ENCODE peak calls at places on chromosome 6, in ten cellular contexts. One of them, this sample, is unnamed.

GRCh38 chr6:89154131-89154530 is 8.3 kb downstream of the PM20D2 start:
- DNase-seq in esophagus muscularis mucosa: no peak
- DNase-seq in SK-N-SH: no peak
- DNase-seq in tibial nerve: no peak
- DNase-seq in A549: no peak
- DNase-seq in ovary: no peak
- DNase-seq in HepG2: no peak
- DNase-seq in stomach: no peak
- DNase-seq in suprapubic skin: no peak
- DNase-seq in sigmoid colon: no peak
- DNase-seq in this sample: no peak

GRCh38 chr6:125066964-125067363 is 86.6 kb upstream of the TPD52L1 start:
- DNase-seq in esophagus muscularis mucosa: no peak
- DNase-seq in SK-N-SH: no peak
- DNase-seq in tibial nerve: no peak
- DNase-seq in A549: no peak
- DNase-seq in ovary: no peak
- DNase-seq in HepG2: no peak
- DNase-seq in stomach: no peak
- DNase-seq in suprapubic skin: no peak
- DNase-seq in sigmoid colon: no peak
- DNase-seq in this sample: no peak

GRCh38 chr6:134533991-134534390 is 216.1 kb upstream of the SGK1 start:
- DNase-seq in esophagus muscularis mucosa: no peak
- DNase-seq in SK-N-SH: no peak
- DNase-seq in tibial nerve: no peak
- DNase-seq in A549: no peak
- DNase-seq in ovary: no peak
- DNase-seq in HepG2: no peak
- DNase-seq in stomach: no peak
- DNase-seq in suprapubic skin: no peak
- DNase-seq in sigmoid colon: no peak
- DNase-seq in this sample: no peak

GRCh38 chr6:78605909-78606446 is 261.4 kb upstream of the IRAK1BP1 start:
- DNase-seq in esophagus muscularis mucosa: no peak
- DNase-seq in SK-N-SH: no peak
- DNase-seq in tibial nerve: no peak
- DNase-seq in A549: no peak
- DNase-seq in ovary: no peak
- DNase-seq in HepG2: no peak
- DNase-seq in stomach: no peak
- DNase-seq in suprapubic skin: no peak
- DNase-seq in sigmoid colon: no peak
- DNase-seq in this sample: no peak

GRCh38 chr6:14072084-14072483 is 45.5 kb upstream of the CD83 start:
- DNase-seq in esophagus muscularis mucosa: peak; percentile 19
- DNase-seq in SK-N-SH: no peak
- DNase-seq in tibial nerve: no peak
- DNase-seq in A549: no peak
- DNase-seq in ovary: no peak
- DNase-seq in HepG2: no peak
- DNase-seq in stomach: no peak
- DNase-seq in suprapubic skin: no peak
- DNase-seq in sigmoid colon: no peak
- DNase-seq in this sample: no peak

GRCh38 chr6:105432797-105433196 is 29.9 kb upstream of the PREP start:
- DNase-seq in esophagus muscularis mucosa: no peak
- DNase-seq in SK-N-SH: no peak
- DNase-seq in tibial nerve: no peak
- DNase-seq in A549: peak; percentile 54
- DNase-seq in ovary: no peak
- DNase-seq in HepG2: peak; percentile 10
- DNase-seq in stomach: no peak
- DNase-seq in suprapubic skin: no peak
- DNase-seq in sigmoid colon: no peak
- DNase-seq in this sample: no peak

GRCh38 chr6:24818346-24818745 is 19.6 kb upstream of the ARMH2 start:
- DNase-seq in esophagus muscularis mucosa: no peak
- DNase-seq in SK-N-SH: no peak
- DNase-seq in tibial nerve: no peak
- DNase-seq in A549: no peak
- DNase-seq in ovary: no peak
- DNase-seq in HepG2: no peak
- DNase-seq in stomach: no peak
- DNase-seq in suprapubic skin: no peak
- DNase-seq in sigmoid colon: no peak
- DNase-seq in this sample: no peak

GRCh38 chr6:33212857-33213165 is 4.5 kb downstream of the RING1 start:
- DNase-seq in esophagus muscularis mucosa: no peak
- DNase-seq in SK-N-SH: no peak
- DNase-seq in tibial nerve: no peak
- DNase-seq in A549: no peak
- DNase-seq in ovary: no peak
- DNase-seq in HepG2: no peak
- DNase-seq in stomach: no peak
- DNase-seq in suprapubic skin: no peak
- DNase-seq in sigmoid colon: no peak
- DNase-seq in this sample: no peak

GRCh38 chr6:128242765-128243403 is 277.5 kb downstream of the PTPRK start:
- DNase-seq in esophagus muscularis mucosa: no peak
- DNase-seq in SK-N-SH: no peak
- DNase-seq in tibial nerve: no peak
- DNase-seq in A549: no peak
- DNase-seq in ovary: no peak
- DNase-seq in HepG2: peak; percentile 31
- DNase-seq in stomach: no peak
- DNase-seq in suprapubic skin: no peak
- DNase-seq in sigmoid colon: no peak
- DNase-seq in this sample: no peak

DNA sequence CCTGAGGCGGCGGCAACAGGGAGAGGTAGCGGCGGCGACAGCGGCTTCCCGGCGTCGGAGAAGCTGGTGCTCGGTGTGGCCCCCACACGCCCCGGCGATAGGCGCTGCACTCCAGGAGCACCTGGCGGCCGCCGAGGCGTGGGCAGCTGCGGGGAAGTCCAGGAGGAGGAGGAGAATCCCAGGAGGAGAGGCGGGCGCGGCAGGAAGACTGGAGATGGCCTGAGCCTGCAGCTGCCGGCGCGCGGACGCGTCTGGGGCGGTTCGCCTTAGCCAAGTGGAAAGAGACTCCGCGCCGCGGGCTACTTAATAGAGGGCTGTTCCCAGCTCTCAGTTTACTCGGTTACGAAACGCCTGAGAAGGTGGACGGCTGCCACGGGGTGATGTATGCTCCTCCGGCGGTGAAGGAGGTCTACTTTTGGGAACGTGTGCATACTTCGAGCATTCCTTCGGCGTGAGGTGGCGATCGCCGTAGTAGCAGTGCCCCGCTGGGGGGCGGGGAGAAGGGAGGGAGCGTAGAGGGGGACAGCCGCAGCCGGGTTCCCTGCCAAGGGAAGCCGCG is at the start of gene COL12A1:
- DNase-seq in esophagus muscularis mucosa: peak; percentile 98
- DNase-seq in SK-N-SH: peak; percentile 32
- DNase-seq in tibial nerve: peak; percentile 96
- DNase-seq in A549: peak; percentile 72
- DNase-seq in ovary: peak; percentile 96
- DNase-seq in HepG2: no peak
- DNase-seq in stomach: peak; percentile 80
- DNase-seq in suprapubic skin: peak; percentile 96
- DNase-seq in sigmoid colon: peak; percentile 99
- DNase-seq in this sample: peak; percentile 83
- TF ChIP-seq CTCF in esophagus muscularis mucosa: peak; percentile 16
- TF ChIP-seq CTCF in SK-N-SH: no peak
- TF ChIP-seq CTCF in tibial nerve: no peak
- TF ChIP-seq CTCF in A549: no peak
- TF ChIP-seq CTCF in ovary: no peak
- TF ChIP-seq CTCF in HepG2: no peak
- TF ChIP-seq CTCF in stomach: no peak
- TF ChIP-seq CTCF in suprapubic skin: no peak
- TF ChIP-seq CTCF in sigmoid colon: peak; percentile 10
- TF ChIP-seq CTCF in this sample: no peak

DNA sequence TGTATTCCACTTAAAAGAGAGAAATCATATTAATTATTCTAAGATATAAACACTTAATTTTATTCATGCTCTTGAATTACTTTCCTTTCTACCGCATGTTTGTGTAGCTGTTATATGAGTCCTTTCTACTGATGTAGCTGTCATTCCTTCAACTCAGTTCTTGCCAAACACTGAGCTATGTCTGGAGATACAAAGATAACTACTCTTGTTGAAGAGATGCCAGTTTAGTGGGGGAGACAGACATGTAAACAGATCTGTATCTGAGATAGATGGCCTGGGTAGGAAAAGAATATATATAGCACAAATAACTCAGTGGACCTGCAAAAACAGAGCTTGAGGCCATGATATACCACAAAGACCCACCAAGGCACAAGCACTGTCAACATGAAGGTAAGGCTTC is 157.3 kb downstream of the BTBD9 start:
- DNase-seq in esophagus muscularis mucosa: no peak
- DNase-seq in SK-N-SH: peak; percentile 18
- DNase-seq in tibial nerve: no peak
- DNase-seq in A549: no peak
- DNase-seq in ovary: no peak
- DNase-seq in HepG2: no peak
- DNase-seq in stomach: no peak
- DNase-seq in suprapubic skin: no peak
- DNase-seq in sigmoid colon: no peak
- DNase-seq in this sample: no peak
- TF ChIP-seq EP300 in esophagus muscularis mucosa: no peak
- TF ChIP-seq EP300 in SK-N-SH: peak; percentile 79
- TF ChIP-seq EP300 in tibial nerve: no peak
- TF ChIP-seq EP300 in A549: no peak
- TF ChIP-seq EP300 in ovary: no peak
- TF ChIP-seq EP300 in HepG2: no peak
- TF ChIP-seq EP300 in stomach: no peak
- TF ChIP-seq EP300 in suprapubic skin: no peak
- TF ChIP-seq EP300 in sigmoid colon: no peak
- TF ChIP-seq EP300 in this sample: no peak

GRCh38 chr6:167115054-167115453 is 7.8 kb upstream of the CCR6 start:
- DNase-seq in esophagus muscularis mucosa: no peak
- DNase-seq in SK-N-SH: peak; percentile 62
- DNase-seq in tibial nerve: no peak
- DNase-seq in A549: no peak
- DNase-seq in ovary: no peak
- DNase-seq in HepG2: no peak
- DNase-seq in stomach: no peak
- DNase-seq in suprapubic skin: no peak
- DNase-seq in sigmoid colon: no peak
- DNase-seq in this sample: no peak

GRCh38 chr6:167112421-167112820 is 10.5 kb upstream of the CCR6 start:
- DNase-seq in esophagus muscularis mucosa: no peak
- DNase-seq in SK-N-SH: no peak
- DNase-seq in tibial nerve: no peak
- DNase-seq in A549: no peak
- DNase-seq in ovary: no peak
- DNase-seq in HepG2: no peak
- DNase-seq in stomach: no peak
- DNase-seq in suprapubic skin: no peak
- DNase-seq in sigmoid colon: no peak
- DNase-seq in this sample: no peak

GRCh38 chr6:167111597-167111996 is 11.3 kb upstream of the CCR6 start:
- DNase-seq in esophagus muscularis mucosa: no peak
- DNase-seq in SK-N-SH: no peak
- DNase-seq in tibial nerve: no peak
- DNase-seq in A549: no peak
- DNase-seq in ovary: no peak
- DNase-seq in HepG2: no peak
- DNase-seq in stomach: no peak
- DNase-seq in suprapubic skin: no peak
- DNase-seq in sigmoid colon: no peak
- DNase-seq in this sample: no peak

GRCh38 chr6:167113935-167114910 is 8.7 kb upstream of the CCR6 start:
- DNase-seq in esophagus muscularis mucosa: no peak
- DNase-seq in SK-N-SH: peak; percentile 34
- DNase-seq in tibial nerve: no peak
- DNase-seq in A549: no peak
- DNase-seq in ovary: no peak
- DNase-seq in HepG2: no peak
- DNase-seq in stomach: no peak
- DNase-seq in suprapubic skin: no peak
- DNase-seq in sigmoid colon: no peak
- DNase-seq in this sample: peak; percentile 67

DNA sequence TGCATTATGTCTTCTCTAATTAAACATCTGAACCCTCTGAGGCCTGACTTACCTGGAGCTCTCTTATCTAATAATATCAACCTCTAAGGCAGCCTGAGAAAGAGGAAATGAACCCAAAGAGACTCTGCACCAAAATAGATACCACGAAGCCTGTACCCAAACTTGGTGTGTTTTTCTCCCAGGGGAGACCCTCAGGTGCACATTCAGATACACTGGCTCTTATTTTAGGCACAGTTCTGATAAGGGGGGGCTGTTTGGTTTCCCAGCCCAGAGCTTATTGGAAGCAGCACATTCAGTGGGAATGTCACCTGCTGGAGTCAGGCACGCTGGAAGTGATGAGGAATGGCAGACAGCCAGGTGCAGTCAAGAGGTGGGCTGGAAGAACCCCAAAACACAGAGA is 9.8 kb upstream of the CCR6 start:
- DNase-seq in esophagus muscularis mucosa: no peak
- DNase-seq in SK-N-SH: no peak
- DNase-seq in tibial nerve: no peak
- DNase-seq in A549: no peak
- DNase-seq in ovary: no peak
- DNase-seq in HepG2: no peak
- DNase-seq in stomach: no peak
- DNase-seq in suprapubic skin: no peak
- DNase-seq in sigmoid colon: no peak
- DNase-seq in this sample: no peak
- H3K9me3 ChIP-seq in esophagus muscularis mucosa: no peaks in the 10 kb centered on the region
- H3K9me3 ChIP-seq in SK-N-SH: no peaks in the 10 kb centered on the region
- H3K9me3 ChIP-seq in tibial nerve: no peaks in the 10 kb centered on the region
- H3K9me3 ChIP-seq in A549: no peaks in the 10 kb centered on the region
- H3K9me3 ChIP-seq in ovary: no peaks in the 10 kb centered on the region
- H3K9me3 ChIP-seq in HepG2: no peaks in the 10 kb centered on the region
- H3K9me3 ChIP-seq in stomach: no peaks in the 10 kb centered on the region
- H3K9me3 ChIP-seq in suprapubic skin: no peaks in the 10 kb centered on the region
- H3K9me3 ChIP-seq in sigmoid colon: no peaks in the 10 kb centered on the region
- H3K9me3 ChIP-seq in this sample: no peaks in the 10 kb centered on the region

DNA sequence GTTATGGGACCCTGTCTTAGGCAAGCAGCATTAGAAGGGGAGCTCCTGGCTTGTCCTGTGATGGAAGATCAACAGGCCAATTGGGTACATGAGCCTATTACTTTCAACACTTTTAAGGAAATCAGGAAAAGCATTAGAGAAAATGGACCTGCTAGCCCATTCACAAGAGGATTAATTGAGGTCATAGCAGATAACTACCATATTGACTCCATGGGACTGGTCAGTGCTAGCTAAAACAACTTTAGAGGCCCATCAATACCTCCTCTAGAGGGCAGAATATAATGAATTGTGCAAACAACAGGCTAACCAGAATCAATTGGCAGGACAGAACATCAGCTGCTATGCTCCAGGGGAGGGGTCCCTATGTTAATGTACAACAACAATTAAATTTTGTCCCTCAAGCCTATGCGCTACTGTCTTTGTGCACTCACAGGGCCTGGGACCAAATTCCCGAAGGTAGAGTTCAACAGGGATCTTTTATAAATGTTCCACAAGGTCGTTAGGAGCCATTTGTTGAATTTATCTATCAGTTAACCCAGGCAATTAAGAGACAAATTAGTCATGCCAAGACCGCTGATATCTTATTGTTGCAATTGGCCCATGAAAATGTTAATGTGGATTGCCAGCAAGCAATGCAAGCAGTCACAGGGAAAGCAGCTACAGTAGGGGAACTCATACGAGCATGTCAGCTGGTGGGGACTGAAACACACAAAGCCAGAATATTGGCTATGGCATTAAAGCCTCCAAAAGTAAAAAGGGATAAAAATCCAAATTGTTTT is 106.6 kb upstream of the BTN3A2 start:
- DNase-seq in esophagus muscularis mucosa: no peak
- DNase-seq in SK-N-SH: no peak
- DNase-seq in tibial nerve: no peak
- DNase-seq in A549: no peak
- DNase-seq in ovary: no peak
- DNase-seq in HepG2: peak; percentile 47
- DNase-seq in stomach: no peak
- DNase-seq in suprapubic skin: no peak
- DNase-seq in sigmoid colon: no peak
- DNase-seq in this sample: no peak
- TF ChIP-seq CTCF in esophagus muscularis mucosa: no peak
- TF ChIP-seq CTCF in SK-N-SH: peak; percentile 44
- TF ChIP-seq CTCF in tibial nerve: no peak
- TF ChIP-seq CTCF in A549: no peak
- TF ChIP-seq CTCF in ovary: no peak
- TF ChIP-seq CTCF in HepG2: peak; percentile 59
- TF ChIP-seq CTCF in stomach: no peak
- TF ChIP-seq CTCF in suprapubic skin: no peak
- TF ChIP-seq CTCF in sigmoid colon: no peak
- TF ChIP-seq CTCF in this sample: no peak